ENCODE peak calls at places on chromosomes 3 and 15, in eight cellular contexts. One of them, this sample, is unnamed.

GRCh38 chr15:67110958-67111864 is 45.8 kb downstream of the SMAD3 start:
- DNase-seq in lung: no peak
- DNase-seq in GM23338: no peak
- DNase-seq in CD8-positive, alpha-beta T cell: no peak
- DNase-seq in hepatocyte: no peak
- DNase-seq in cardiac muscle cell: no peak
- DNase-seq in choroid plexus epithelial cell: peak; percentile 59
- DNase-seq in mucosa of descending colon: no peak
- DNase-seq in this sample: no peak

GRCh38 chr3:61169621-61170251 is 81.5 kb downstream of the FHIT start:
- DNase-seq in lung: no peak
- DNase-seq in GM23338: no peak
- DNase-seq in CD8-positive, alpha-beta T cell: no peak
- DNase-seq in hepatocyte: no peak
- DNase-seq in cardiac muscle cell: no peak
- DNase-seq in choroid plexus epithelial cell: no peak
- DNase-seq in mucosa of descending colon: no peak
- DNase-seq in this sample: no peak

GRCh38 chr3:3579658-3580057 is 219.6 kb upstream of the LRRN1 start:
- DNase-seq in lung: no peak
- DNase-seq in GM23338: no peak
- DNase-seq in CD8-positive, alpha-beta T cell: no peak
- DNase-seq in hepatocyte: no peak
- DNase-seq in cardiac muscle cell: no peak
- DNase-seq in choroid plexus epithelial cell: no peak
- DNase-seq in mucosa of descending colon: no peak
- DNase-seq in this sample: no peak

GRCh38 chr3:134449277-134449676 is 36.5 kb downstream of the ANAPC13 start:
- DNase-seq in lung: no peak
- DNase-seq in GM23338: peak; percentile 82
- DNase-seq in CD8-positive, alpha-beta T cell: no peak
- DNase-seq in hepatocyte: no peak
- DNase-seq in cardiac muscle cell: peak; percentile 69
- DNase-seq in choroid plexus epithelial cell: peak; percentile 72
- DNase-seq in mucosa of descending colon: no peak
- DNase-seq in this sample: no peak

GRCh38 chr3:17645074-17645698 is 97.2 kb downstream of the TBC1D5 start:
- DNase-seq in lung: no peak
- DNase-seq in GM23338: peak; percentile 86
- DNase-seq in CD8-positive, alpha-beta T cell: no peak
- DNase-seq in hepatocyte: peak; percentile 75
- DNase-seq in cardiac muscle cell: peak; percentile 86
- DNase-seq in choroid plexus epithelial cell: peak; percentile 86
- DNase-seq in mucosa of descending colon: no peak
- DNase-seq in this sample: no peak

GRCh38 chr3:65177879-65178484 is 490.2 kb upstream of the ADAMTS9 start:
- DNase-seq in lung: no peak
- DNase-seq in GM23338: no peak
- DNase-seq in CD8-positive, alpha-beta T cell: no peak
- DNase-seq in hepatocyte: no peak
- DNase-seq in cardiac muscle cell: peak; percentile 15
- DNase-seq in choroid plexus epithelial cell: no peak
- DNase-seq in mucosa of descending colon: no peak
- DNase-seq in this sample: no peak

GRCh38 chr3:5231536-5231935 is 44.0 kb downstream of the EDEM1 start:
- DNase-seq in lung: no peak
- DNase-seq in GM23338: no peak
- DNase-seq in CD8-positive, alpha-beta T cell: no peak
- DNase-seq in hepatocyte: no peak
- DNase-seq in cardiac muscle cell: no peak
- DNase-seq in choroid plexus epithelial cell: no peak
- DNase-seq in mucosa of descending colon: no peak
- DNase-seq in this sample: no peak

GRCh38 chr15:29473621-29474105 is 204.0 kb upstream of the NSMCE3 start:
- DNase-seq in lung: no peak
- DNase-seq in GM23338: no peak
- DNase-seq in CD8-positive, alpha-beta T cell: no peak
- DNase-seq in hepatocyte: no peak
- DNase-seq in cardiac muscle cell: no peak
- DNase-seq in choroid plexus epithelial cell: no peak
- DNase-seq in mucosa of descending colon: no peak
- DNase-seq in this sample: no peak

GRCh38 chr15:76333720-76334437 is 2.7 kb upstream of the ISL2 start:
- DNase-seq in lung: no peak
- DNase-seq in GM23338: peak; percentile 75
- DNase-seq in CD8-positive, alpha-beta T cell: no peak
- DNase-seq in hepatocyte: no peak
- DNase-seq in cardiac muscle cell: no peak
- DNase-seq in choroid plexus epithelial cell: peak; percentile 53
- DNase-seq in mucosa of descending colon: no peak
- DNase-seq in this sample: no peak

GRCh38 chr3:156681003-156681402 is 6.6 kb downstream of the TIPARP start:
- DNase-seq in lung: peak; percentile 45
- DNase-seq in GM23338: peak; percentile 79
- DNase-seq in CD8-positive, alpha-beta T cell: no peak
- DNase-seq in hepatocyte: peak; percentile 73
- DNase-seq in cardiac muscle cell: peak; percentile 98
- DNase-seq in choroid plexus epithelial cell: peak; percentile 97
- DNase-seq in mucosa of descending colon: no peak
- DNase-seq in this sample: no peak

GRCh38 chr15:85741662-85742061 is 53.1 kb downstream of the KLHL25 start:
- DNase-seq in lung: no peak
- DNase-seq in GM23338: no peak
- DNase-seq in CD8-positive, alpha-beta T cell: no peak
- DNase-seq in hepatocyte: no peak
- DNase-seq in cardiac muscle cell: no peak
- DNase-seq in choroid plexus epithelial cell: no peak
- DNase-seq in mucosa of descending colon: no peak
- DNase-seq in this sample: no peak

GRCh38 chr15:91135201-91136130 is 35.4 kb downstream of the SV2B start:
- DNase-seq in lung: no peak
- DNase-seq in GM23338: no peak
- DNase-seq in CD8-positive, alpha-beta T cell: no peak
- DNase-seq in hepatocyte: no peak
- DNase-seq in cardiac muscle cell: no peak
- DNase-seq in choroid plexus epithelial cell: no peak
- DNase-seq in mucosa of descending colon: no peak
- DNase-seq in this sample: no peak

GRCh38 chr3:57557088-57557537 is 1.0 kb downstream of the PDE12 start:
- DNase-seq in lung: peak; percentile 32
- DNase-seq in GM23338: peak; percentile 52
- DNase-seq in CD8-positive, alpha-beta T cell: peak; percentile 48
- DNase-seq in hepatocyte: peak; percentile 40
- DNase-seq in cardiac muscle cell: peak; percentile 48
- DNase-seq in choroid plexus epithelial cell: peak; percentile 58
- DNase-seq in mucosa of descending colon: peak; percentile 53
- DNase-seq in this sample: peak; percentile 27

GRCh38 chr15:97177135-97177704 is 783.3 kb upstream of the ARRDC4 start:
- DNase-seq in lung: no peak
- DNase-seq in GM23338: peak; percentile 75
- DNase-seq in CD8-positive, alpha-beta T cell: no peak
- DNase-seq in hepatocyte: peak; percentile 16
- DNase-seq in cardiac muscle cell: no peak
- DNase-seq in choroid plexus epithelial cell: peak; percentile 63
- DNase-seq in mucosa of descending colon: no peak
- DNase-seq in this sample: no peak

GRCh38 chr3:120688121-120688520 is 6.1 kb upstream of the HGD start:
- DNase-seq in lung: no peak
- DNase-seq in GM23338: no peak
- DNase-seq in CD8-positive, alpha-beta T cell: no peak
- DNase-seq in hepatocyte: no peak
- DNase-seq in cardiac muscle cell: peak; percentile 30
- DNase-seq in choroid plexus epithelial cell: peak; percentile 71
- DNase-seq in mucosa of descending colon: no peak
- DNase-seq in this sample: no peak

GRCh38 chr3:10242182-10243065 is 5.8 kb upstream of the TATDN2 start:
- DNase-seq in lung: no peak
- DNase-seq in GM23338: no peak
- DNase-seq in CD8-positive, alpha-beta T cell: peak; percentile 87
- DNase-seq in hepatocyte: no peak
- DNase-seq in cardiac muscle cell: peak; percentile 82
- DNase-seq in choroid plexus epithelial cell: peak; percentile 77
- DNase-seq in mucosa of descending colon: no peak
- DNase-seq in this sample: no peak

GRCh38 chr3:191695131-191695814 is 234.3 kb downstream of the PYDC2 start:
- DNase-seq in lung: no peak
- DNase-seq in GM23338: no peak
- DNase-seq in CD8-positive, alpha-beta T cell: no peak
- DNase-seq in hepatocyte: no peak
- DNase-seq in cardiac muscle cell: no peak
- DNase-seq in choroid plexus epithelial cell: no peak
- DNase-seq in mucosa of descending colon: no peak
- DNase-seq in this sample: no peak

GRCh38 chr3:186287723-186288122 is 74.3 kb downstream of the DGKG start:
- DNase-seq in lung: no peak
- DNase-seq in GM23338: no peak
- DNase-seq in CD8-positive, alpha-beta T cell: no peak
- DNase-seq in hepatocyte: no peak
- DNase-seq in cardiac muscle cell: peak; percentile 85
- DNase-seq in choroid plexus epithelial cell: peak; percentile 93
- DNase-seq in mucosa of descending colon: no peak
- DNase-seq in this sample: no peak

GRCh38 chr15:58043192-58043903 is 22.2 kb downstream of the ALDH1A2 start:
- DNase-seq in lung: no peak
- DNase-seq in GM23338: peak; percentile 51
- DNase-seq in CD8-positive, alpha-beta T cell: peak; percentile 32
- DNase-seq in hepatocyte: peak; percentile 51
- DNase-seq in cardiac muscle cell: peak; percentile 76
- DNase-seq in choroid plexus epithelial cell: peak; percentile 66
- DNase-seq in mucosa of descending colon: no peak
- DNase-seq in this sample: peak; percentile 31

DNA sequence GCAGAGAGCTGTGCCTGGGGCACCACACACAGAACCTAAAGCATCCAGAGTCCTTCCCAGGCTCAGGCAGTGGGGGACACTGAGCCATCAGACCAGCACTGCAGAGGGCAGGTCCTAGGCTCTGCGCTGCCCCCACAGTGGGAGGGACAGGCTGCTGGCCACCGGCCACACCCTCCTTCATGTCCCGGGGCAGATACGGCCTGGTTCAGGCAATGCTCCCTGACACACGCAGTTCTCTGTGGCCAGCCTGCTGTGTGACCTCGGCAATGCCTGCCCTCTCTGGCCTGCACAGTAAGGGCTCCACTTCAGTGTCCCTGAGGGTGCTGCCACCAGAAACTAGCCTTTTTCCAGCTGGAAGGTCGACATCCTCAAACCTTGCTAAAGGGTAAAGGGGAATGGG is 12.4 kb downstream of the LINGO1 start:
- DNase-seq in lung: no peak
- DNase-seq in GM23338: no peak
- DNase-seq in CD8-positive, alpha-beta T cell: no peak
- DNase-seq in hepatocyte: no peak
- DNase-seq in cardiac muscle cell: no peak
- DNase-seq in choroid plexus epithelial cell: no peak
- DNase-seq in mucosa of descending colon: no peak
- DNase-seq in this sample: no peak
- TF ChIP-seq CTCF in lung: no peak
- TF ChIP-seq CTCF in GM23338: no peak
- TF ChIP-seq CTCF in CD8-positive, alpha-beta T cell: no peak
- TF ChIP-seq CTCF in hepatocyte: no peak
- TF ChIP-seq CTCF in cardiac muscle cell: no peak
- TF ChIP-seq CTCF in choroid plexus epithelial cell: no peak
- TF ChIP-seq CTCF in mucosa of descending colon: no peak
- TF ChIP-seq CTCF in this sample: no peak

GRCh38 chr3:113532698-113533533 is 561 bp downstream of the SIDT1 start:
- DNase-seq in lung: no peak
- DNase-seq in GM23338: peak; percentile 63
- DNase-seq in CD8-positive, alpha-beta T cell: peak; percentile 57
- DNase-seq in hepatocyte: peak; percentile 33
- DNase-seq in cardiac muscle cell: no peak
- DNase-seq in choroid plexus epithelial cell: no peak
- DNase-seq in mucosa of descending colon: peak; percentile 65
- DNase-seq in this sample: peak; percentile 57

GRCh38 chr3:113535898-113536297 is 3.5 kb downstream of the SIDT1 start:
- DNase-seq in lung: no peak
- DNase-seq in GM23338: peak; percentile 76
- DNase-seq in CD8-positive, alpha-beta T cell: no peak
- DNase-seq in hepatocyte: no peak
- DNase-seq in cardiac muscle cell: no peak
- DNase-seq in choroid plexus epithelial cell: no peak
- DNase-seq in mucosa of descending colon: no peak
- DNase-seq in this sample: no peak

GRCh38 chr3:113534365-113534764 is 2.0 kb downstream of the SIDT1 start:
- DNase-seq in lung: no peak
- DNase-seq in GM23338: no peak
- DNase-seq in CD8-positive, alpha-beta T cell: peak; percentile 33
- DNase-seq in hepatocyte: no peak
- DNase-seq in cardiac muscle cell: no peak
- DNase-seq in choroid plexus epithelial cell: no peak
- DNase-seq in mucosa of descending colon: no peak
- DNase-seq in this sample: no peak

GRCh38 chr3:113533534-113533892 is 1.2 kb downstream of the SIDT1 start:
- DNase-seq in lung: no peak
- DNase-seq in GM23338: no peak
- DNase-seq in CD8-positive, alpha-beta T cell: peak; percentile 54
- DNase-seq in hepatocyte: no peak
- DNase-seq in cardiac muscle cell: no peak
- DNase-seq in choroid plexus epithelial cell: no peak
- DNase-seq in mucosa of descending colon: no peak
- DNase-seq in this sample: no peak

GRCh38 chr3:113531826-113532697 is at the start of gene SIDT1:
- DNase-seq in lung: peak; percentile 48
- DNase-seq in GM23338: peak; percentile 66
- DNase-seq in CD8-positive, alpha-beta T cell: peak; percentile 81
- DNase-seq in hepatocyte: peak; percentile 56
- DNase-seq in cardiac muscle cell: no peak
- DNase-seq in choroid plexus epithelial cell: peak; percentile 39
- DNase-seq in mucosa of descending colon: peak; percentile 79
- DNase-seq in this sample: peak; percentile 60
- TF ChIP-seq CTCF in lung: no peak
- TF ChIP-seq CTCF in GM23338: no peak
- TF ChIP-seq CTCF in CD8-positive, alpha-beta T cell: no peak
- TF ChIP-seq CTCF in hepatocyte: peak; percentile 8
- TF ChIP-seq CTCF in cardiac muscle cell: no peak
- TF ChIP-seq CTCF in choroid plexus epithelial cell: peak; percentile 26
- TF ChIP-seq CTCF in mucosa of descending colon: no peak
- TF ChIP-seq CTCF in this sample: peak; percentile 20

GRCh38 chr3:66993082-66993481 is 5.0 kb upstream of the KBTBD8 start:
- DNase-seq in lung: no peak
- DNase-seq in GM23338: peak; percentile 34
- DNase-seq in CD8-positive, alpha-beta T cell: no peak
- DNase-seq in hepatocyte: no peak
- DNase-seq in cardiac muscle cell: no peak
- DNase-seq in choroid plexus epithelial cell: no peak
- DNase-seq in mucosa of descending colon: no peak
- DNase-seq in this sample: no peak
- TF ChIP-seq CTCF in lung: no peak
- TF ChIP-seq CTCF in GM23338: peak; percentile 51
- TF ChIP-seq CTCF in CD8-positive, alpha-beta T cell: no peak
- TF ChIP-seq CTCF in hepatocyte: no peak
- TF ChIP-seq CTCF in cardiac muscle cell: no peak
- TF ChIP-seq CTCF in choroid plexus epithelial cell: no peak
- TF ChIP-seq CTCF in mucosa of descending colon: no peak
- TF ChIP-seq CTCF in this sample: no peak

DNA sequence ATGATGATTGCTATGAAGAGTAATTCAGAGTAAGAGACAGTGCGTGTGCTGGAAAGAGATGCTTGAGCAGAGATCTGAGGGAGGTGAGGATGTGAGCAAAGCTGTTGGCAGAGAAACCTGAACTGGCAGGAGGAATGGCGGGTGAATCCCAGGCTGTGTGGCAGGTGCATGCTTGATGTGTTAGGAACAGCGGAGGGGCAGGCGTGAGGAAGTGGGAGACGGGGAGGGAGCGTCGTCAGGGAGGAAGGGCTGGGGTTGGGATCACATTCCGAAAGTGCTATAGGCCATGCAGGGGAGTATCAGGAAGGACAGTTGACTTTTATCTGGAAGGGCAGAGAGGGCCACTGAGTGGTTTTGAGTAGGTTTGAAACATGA is 8.6 kb downstream of the GABRA5 start:
- DNase-seq in lung: no peak
- DNase-seq in GM23338: no peak
- DNase-seq in CD8-positive, alpha-beta T cell: no peak
- DNase-seq in hepatocyte: no peak
- DNase-seq in cardiac muscle cell: no peak
- DNase-seq in choroid plexus epithelial cell: no peak
- DNase-seq in mucosa of descending colon: no peak
- DNase-seq in this sample: no peak
- TF ChIP-seq CTCF in lung: no peak
- TF ChIP-seq CTCF in GM23338: no peak
- TF ChIP-seq CTCF in CD8-positive, alpha-beta T cell: no peak
- TF ChIP-seq CTCF in hepatocyte: no peak
- TF ChIP-seq CTCF in cardiac muscle cell: no peak
- TF ChIP-seq CTCF in choroid plexus epithelial cell: no peak
- TF ChIP-seq CTCF in mucosa of descending colon: no peak
- TF ChIP-seq CTCF in this sample: no peak

This sample was measured in right lobe of liver.